ENCODE peak calls at places on chromosomes 12 and 14, in nine cellular contexts. One of them, this sample, is unnamed.

GRCh38 chr14:105860615-105861580 is 334.5 kb downstream of the TMEM121 start:
- DNase-seq in prostate gland: no peak
- DNase-seq in cardiac muscle cell: no peak
- DNase-seq in transverse colon: peak; percentile 14
- DNase-seq in naive thymus-derived CD4-positive, alpha-beta T cell: no peak
- DNase-seq in mucosa of descending colon: peak; percentile 30
- DNase-seq in PC-3: no peak
- DNase-seq in left ventricle myocardium inferior: peak; percentile 1
- DNase-seq in CD4-positive, CD25-positive, alpha-beta regulatory T cell: no peak
- DNase-seq in this sample: no peak

GRCh38 chr12:86551146-86551571 is 295.0 kb upstream of the MGAT4C start:
- DNase-seq in prostate gland: no peak
- DNase-seq in cardiac muscle cell: no peak
- DNase-seq in transverse colon: no peak
- DNase-seq in naive thymus-derived CD4-positive, alpha-beta T cell: no peak
- DNase-seq in mucosa of descending colon: no peak
- DNase-seq in PC-3: no peak
- DNase-seq in left ventricle myocardium inferior: peak; percentile 32
- DNase-seq in CD4-positive, CD25-positive, alpha-beta regulatory T cell: no peak
- DNase-seq in this sample: no peak

GRCh38 chr14:88785911-88786310 is 6.8 kb downstream of the EML5 start:
- DNase-seq in prostate gland: no peak
- DNase-seq in cardiac muscle cell: no peak
- DNase-seq in transverse colon: no peak
- DNase-seq in naive thymus-derived CD4-positive, alpha-beta T cell: no peak
- DNase-seq in mucosa of descending colon: no peak
- DNase-seq in PC-3: no peak
- DNase-seq in left ventricle myocardium inferior: no peak
- DNase-seq in CD4-positive, CD25-positive, alpha-beta regulatory T cell: no peak
- DNase-seq in this sample: no peak

GRCh38 chr12:52975820-52976573 is 27.1 kb downstream of the KRT18 start:
- DNase-seq in prostate gland: no peak
- DNase-seq in cardiac muscle cell: no peak
- DNase-seq in transverse colon: peak; percentile 67
- DNase-seq in naive thymus-derived CD4-positive, alpha-beta T cell: no peak
- DNase-seq in mucosa of descending colon: peak; percentile 82
- DNase-seq in PC-3: peak; percentile 67
- DNase-seq in left ventricle myocardium inferior: no peak
- DNase-seq in CD4-positive, CD25-positive, alpha-beta regulatory T cell: no peak
- DNase-seq in this sample: peak; percentile 76

GRCh38 chr12:115880238-115880637 is 397.3 kb downstream of the MED13L start:
- DNase-seq in prostate gland: no peak
- DNase-seq in cardiac muscle cell: no peak
- DNase-seq in transverse colon: no peak
- DNase-seq in naive thymus-derived CD4-positive, alpha-beta T cell: no peak
- DNase-seq in mucosa of descending colon: no peak
- DNase-seq in PC-3: peak; percentile 75
- DNase-seq in left ventricle myocardium inferior: no peak
- DNase-seq in CD4-positive, CD25-positive, alpha-beta regulatory T cell: no peak
- DNase-seq in this sample: no peak

GRCh38 chr14:72643317-72643801 is 250.5 kb downstream of the DPF3 start:
- DNase-seq in prostate gland: no peak
- DNase-seq in cardiac muscle cell: no peak
- DNase-seq in transverse colon: no peak
- DNase-seq in naive thymus-derived CD4-positive, alpha-beta T cell: no peak
- DNase-seq in mucosa of descending colon: no peak
- DNase-seq in PC-3: peak; percentile 98
- DNase-seq in left ventricle myocardium inferior: peak; percentile 29
- DNase-seq in CD4-positive, CD25-positive, alpha-beta regulatory T cell: no peak
- DNase-seq in this sample: peak; percentile 92

GRCh38 chr12:78403136-78403535 is 461.4 kb upstream of the SYT1 start:
- DNase-seq in prostate gland: no peak
- DNase-seq in cardiac muscle cell: no peak
- DNase-seq in transverse colon: no peak
- DNase-seq in naive thymus-derived CD4-positive, alpha-beta T cell: no peak
- DNase-seq in mucosa of descending colon: no peak
- DNase-seq in PC-3: peak; percentile 85
- DNase-seq in left ventricle myocardium inferior: no peak
- DNase-seq in CD4-positive, CD25-positive, alpha-beta regulatory T cell: no peak
- DNase-seq in this sample: peak; percentile 59

GRCh38 chr12:1836854-1837411 is 16.6 kb downstream of the LRTM2 start:
- DNase-seq in prostate gland: no peak
- DNase-seq in cardiac muscle cell: no peak
- DNase-seq in transverse colon: no peak
- DNase-seq in naive thymus-derived CD4-positive, alpha-beta T cell: no peak
- DNase-seq in mucosa of descending colon: no peak
- DNase-seq in PC-3: peak; percentile 17
- DNase-seq in left ventricle myocardium inferior: no peak
- DNase-seq in CD4-positive, CD25-positive, alpha-beta regulatory T cell: no peak
- DNase-seq in this sample: no peak

GRCh38 chr12:6863586-6864321 is 3.6 kb upstream of the TPI1 start:
- DNase-seq in prostate gland: no peak
- DNase-seq in cardiac muscle cell: no peak
- DNase-seq in transverse colon: no peak
- DNase-seq in naive thymus-derived CD4-positive, alpha-beta T cell: no peak
- DNase-seq in mucosa of descending colon: no peak
- DNase-seq in PC-3: no peak
- DNase-seq in left ventricle myocardium inferior: no peak
- DNase-seq in CD4-positive, CD25-positive, alpha-beta regulatory T cell: no peak
- DNase-seq in this sample: no peak

GRCh38 chr14:52355526-52355925 is 41.4 kb downstream of the PTGER2 start:
- DNase-seq in prostate gland: no peak
- DNase-seq in cardiac muscle cell: no peak
- DNase-seq in transverse colon: no peak
- DNase-seq in naive thymus-derived CD4-positive, alpha-beta T cell: no peak
- DNase-seq in mucosa of descending colon: no peak
- DNase-seq in PC-3: peak; percentile 26
- DNase-seq in left ventricle myocardium inferior: no peak
- DNase-seq in CD4-positive, CD25-positive, alpha-beta regulatory T cell: no peak
- DNase-seq in this sample: no peak

GRCh38 chr14:90303382-90303943 is 28.3 kb downstream of the NRDE2 start:
- DNase-seq in prostate gland: no peak
- DNase-seq in cardiac muscle cell: no peak
- DNase-seq in transverse colon: no peak
- DNase-seq in naive thymus-derived CD4-positive, alpha-beta T cell: no peak
- DNase-seq in mucosa of descending colon: no peak
- DNase-seq in PC-3: no peak
- DNase-seq in left ventricle myocardium inferior: no peak
- DNase-seq in CD4-positive, CD25-positive, alpha-beta regulatory T cell: no peak
- DNase-seq in this sample: no peak

GRCh38 chr14:89504602-89505320 is 87.7 kb upstream of the FOXN3 start:
- DNase-seq in prostate gland: no peak
- DNase-seq in cardiac muscle cell: no peak
- DNase-seq in transverse colon: no peak
- DNase-seq in naive thymus-derived CD4-positive, alpha-beta T cell: no peak
- DNase-seq in mucosa of descending colon: no peak
- DNase-seq in PC-3: peak; percentile 35
- DNase-seq in left ventricle myocardium inferior: no peak
- DNase-seq in CD4-positive, CD25-positive, alpha-beta regulatory T cell: no peak
- DNase-seq in this sample: no peak

GRCh38 chr14:77175843-77176242 is 5.8 kb upstream of the TMEM63C start:
- DNase-seq in prostate gland: no peak
- DNase-seq in cardiac muscle cell: no peak
- DNase-seq in transverse colon: no peak
- DNase-seq in naive thymus-derived CD4-positive, alpha-beta T cell: no peak
- DNase-seq in mucosa of descending colon: no peak
- DNase-seq in PC-3: no peak
- DNase-seq in left ventricle myocardium inferior: no peak
- DNase-seq in CD4-positive, CD25-positive, alpha-beta regulatory T cell: no peak
- DNase-seq in this sample: no peak

GRCh38 chr12:70258605-70259403 is 15.6 kb downstream of the CNOT2 start:
- DNase-seq in prostate gland: no peak
- DNase-seq in cardiac muscle cell: no peak
- DNase-seq in transverse colon: no peak
- DNase-seq in naive thymus-derived CD4-positive, alpha-beta T cell: no peak
- DNase-seq in mucosa of descending colon: no peak
- DNase-seq in PC-3: no peak
- DNase-seq in left ventricle myocardium inferior: no peak
- DNase-seq in CD4-positive, CD25-positive, alpha-beta regulatory T cell: no peak
- DNase-seq in this sample: no peak
- H3K4me1 ChIP-seq in prostate gland: no peaks in the 10 kb centered on the region
- H3K4me1 ChIP-seq in cardiac muscle cell: no peaks in the 10 kb centered on the region
- H3K4me1 ChIP-seq in transverse colon: peaks cover 21% of the 10 kb centered on the region
- H3K4me1 ChIP-seq in naive thymus-derived CD4-positive, alpha-beta T cell: peaks cover 31% of the 10 kb centered on the region
- H3K4me1 ChIP-seq in mucosa of descending colon: peaks cover 7% of the 10 kb centered on the region
- H3K4me1 ChIP-seq in PC-3: no peaks in the 10 kb centered on the region
- H3K4me1 ChIP-seq in left ventricle myocardium inferior: peaks cover 70% of the 10 kb centered on the region
- H3K4me1 ChIP-seq in CD4-positive, CD25-positive, alpha-beta regulatory T cell: peaks cover 11% of the 10 kb centered on the region
- H3K4me1 ChIP-seq in this sample: peaks cover 3% of the 10 kb centered on the region

DNA sequence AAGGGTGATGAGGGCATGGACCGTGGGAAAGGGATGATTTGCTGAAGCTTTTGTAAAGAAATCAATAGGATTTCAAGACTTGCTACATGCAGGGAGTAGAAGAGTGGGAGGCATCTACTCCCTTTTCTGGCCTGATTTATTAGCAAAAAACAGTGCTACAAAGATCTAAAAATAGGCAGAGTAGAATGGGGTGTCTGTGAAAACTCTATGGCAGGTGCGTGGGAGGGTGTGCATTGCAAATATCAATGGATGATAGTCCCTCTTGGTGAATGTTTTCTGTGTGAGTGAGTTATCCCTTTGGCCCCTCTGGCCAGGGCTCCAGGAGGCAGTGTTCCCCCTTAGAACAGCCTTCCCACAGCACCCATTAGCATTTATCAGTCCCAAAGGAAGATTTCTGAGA is 139.0 kb downstream of the SMOC1 start:
- DNase-seq in prostate gland: no peak
- DNase-seq in cardiac muscle cell: no peak
- DNase-seq in transverse colon: no peak
- DNase-seq in naive thymus-derived CD4-positive, alpha-beta T cell: no peak
- DNase-seq in mucosa of descending colon: no peak
- DNase-seq in PC-3: no peak
- DNase-seq in left ventricle myocardium inferior: no peak
- DNase-seq in CD4-positive, CD25-positive, alpha-beta regulatory T cell: no peak
- DNase-seq in this sample: no peak
- H3K36me3 ChIP-seq in prostate gland: no peaks in the 10 kb centered on the region
- H3K36me3 ChIP-seq in cardiac muscle cell: no peaks in the 10 kb centered on the region
- H3K36me3 ChIP-seq in transverse colon: no peaks in the 10 kb centered on the region
- H3K36me3 ChIP-seq in naive thymus-derived CD4-positive, alpha-beta T cell: no peaks in the 10 kb centered on the region
- H3K36me3 ChIP-seq in mucosa of descending colon: no peaks in the 10 kb centered on the region
- H3K36me3 ChIP-seq in PC-3: no peaks in the 10 kb centered on the region
- H3K36me3 ChIP-seq in left ventricle myocardium inferior: no peaks in the 10 kb centered on the region
- H3K36me3 ChIP-seq in CD4-positive, CD25-positive, alpha-beta regulatory T cell: no peaks in the 10 kb centered on the region
- H3K36me3 ChIP-seq in this sample: no peaks in the 10 kb centered on the region

GRCh38 chr14:93878871-93879270 is 48.3 kb upstream of the FAM181A start:
- DNase-seq in prostate gland: no peak
- DNase-seq in cardiac muscle cell: no peak
- DNase-seq in transverse colon: no peak
- DNase-seq in naive thymus-derived CD4-positive, alpha-beta T cell: no peak
- DNase-seq in mucosa of descending colon: no peak
- DNase-seq in PC-3: no peak
- DNase-seq in left ventricle myocardium inferior: no peak
- DNase-seq in CD4-positive, CD25-positive, alpha-beta regulatory T cell: no peak
- DNase-seq in this sample: no peak

GRCh38 chr14:93878251-93878650 is 48.9 kb upstream of the FAM181A start:
- DNase-seq in prostate gland: no peak
- DNase-seq in cardiac muscle cell: no peak
- DNase-seq in transverse colon: no peak
- DNase-seq in naive thymus-derived CD4-positive, alpha-beta T cell: no peak
- DNase-seq in mucosa of descending colon: no peak
- DNase-seq in PC-3: no peak
- DNase-seq in left ventricle myocardium inferior: no peak
- DNase-seq in CD4-positive, CD25-positive, alpha-beta regulatory T cell: no peak
- DNase-seq in this sample: no peak

GRCh38 chr14:93884950-93885349 is 42.2 kb upstream of the FAM181A start:
- DNase-seq in prostate gland: no peak
- DNase-seq in cardiac muscle cell: no peak
- DNase-seq in transverse colon: no peak
- DNase-seq in naive thymus-derived CD4-positive, alpha-beta T cell: no peak
- DNase-seq in mucosa of descending colon: no peak
- DNase-seq in PC-3: no peak
- DNase-seq in left ventricle myocardium inferior: no peak
- DNase-seq in CD4-positive, CD25-positive, alpha-beta regulatory T cell: no peak
- DNase-seq in this sample: no peak

GRCh38 chr14:93880025-93880820 is 46.9 kb upstream of the FAM181A start:
- DNase-seq in prostate gland: no peak
- DNase-seq in cardiac muscle cell: no peak
- DNase-seq in transverse colon: no peak
- DNase-seq in naive thymus-derived CD4-positive, alpha-beta T cell: no peak
- DNase-seq in mucosa of descending colon: no peak
- DNase-seq in PC-3: no peak
- DNase-seq in left ventricle myocardium inferior: no peak
- DNase-seq in CD4-positive, CD25-positive, alpha-beta regulatory T cell: no peak
- DNase-seq in this sample: no peak

DNA sequence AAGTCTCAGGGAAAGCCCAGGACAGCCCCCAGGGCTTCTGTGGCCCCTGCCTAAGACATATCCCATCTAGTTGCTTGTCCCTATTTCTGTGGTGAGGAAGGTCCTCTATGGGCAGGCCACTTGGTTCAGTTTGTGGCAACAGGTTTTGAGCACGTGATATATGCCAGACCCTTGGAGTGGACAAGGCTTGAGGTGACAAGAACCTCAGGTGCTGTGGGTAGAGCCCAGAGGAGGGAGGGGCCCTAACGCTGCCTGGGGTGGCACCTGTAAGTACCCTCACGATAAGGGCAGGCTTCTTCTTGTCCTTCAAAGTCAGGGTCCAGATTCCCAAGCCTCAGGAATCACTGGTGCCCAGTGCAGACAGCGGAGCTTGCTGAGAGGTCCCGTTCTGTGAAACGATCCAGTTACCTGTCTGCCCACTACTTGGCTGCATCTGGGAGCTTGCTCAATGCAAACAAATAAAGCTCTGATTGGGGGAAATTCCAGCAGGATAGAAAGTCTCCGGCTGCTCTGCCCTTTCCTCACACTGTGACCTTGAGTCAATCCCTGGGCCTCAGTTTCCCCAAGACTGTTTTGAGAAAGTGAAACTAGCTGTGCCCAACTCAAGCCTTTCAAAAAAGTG is 47.7 kb upstream of the FAM181A start:
- DNase-seq in prostate gland: no peak
- DNase-seq in cardiac muscle cell: no peak
- DNase-seq in transverse colon: no peak
- DNase-seq in naive thymus-derived CD4-positive, alpha-beta T cell: no peak
- DNase-seq in mucosa of descending colon: no peak
- DNase-seq in PC-3: no peak
- DNase-seq in left ventricle myocardium inferior: no peak
- DNase-seq in CD4-positive, CD25-positive, alpha-beta regulatory T cell: no peak
- DNase-seq in this sample: no peak
- H3K4me3 ChIP-seq in prostate gland: no peak overlapping the region
- H3K4me3 ChIP-seq in cardiac muscle cell: no peak overlapping the region
- H3K4me3 ChIP-seq in transverse colon: no peak overlapping the region
- H3K4me3 ChIP-seq in naive thymus-derived CD4-positive, alpha-beta T cell: no peak overlapping the region
- H3K4me3 ChIP-seq in mucosa of descending colon: no peak overlapping the region
- H3K4me3 ChIP-seq in PC-3: no peak overlapping the region
- H3K4me3 ChIP-seq in left ventricle myocardium inferior: peak overlapping the region; percentile 18
- H3K4me3 ChIP-seq in CD4-positive, CD25-positive, alpha-beta regulatory T cell: no peak overlapping the region
- H3K4me3 ChIP-seq in this sample: no peak overlapping the region

GRCh38 chr12:122216445-122216844 is 9.4 kb downstream of the DIABLO start:
- DNase-seq in prostate gland: no peak
- DNase-seq in cardiac muscle cell: no peak
- DNase-seq in transverse colon: no peak
- DNase-seq in naive thymus-derived CD4-positive, alpha-beta T cell: no peak
- DNase-seq in mucosa of descending colon: no peak
- DNase-seq in PC-3: no peak
- DNase-seq in left ventricle myocardium inferior: no peak
- DNase-seq in CD4-positive, CD25-positive, alpha-beta regulatory T cell: no peak
- DNase-seq in this sample: no peak

DNA sequence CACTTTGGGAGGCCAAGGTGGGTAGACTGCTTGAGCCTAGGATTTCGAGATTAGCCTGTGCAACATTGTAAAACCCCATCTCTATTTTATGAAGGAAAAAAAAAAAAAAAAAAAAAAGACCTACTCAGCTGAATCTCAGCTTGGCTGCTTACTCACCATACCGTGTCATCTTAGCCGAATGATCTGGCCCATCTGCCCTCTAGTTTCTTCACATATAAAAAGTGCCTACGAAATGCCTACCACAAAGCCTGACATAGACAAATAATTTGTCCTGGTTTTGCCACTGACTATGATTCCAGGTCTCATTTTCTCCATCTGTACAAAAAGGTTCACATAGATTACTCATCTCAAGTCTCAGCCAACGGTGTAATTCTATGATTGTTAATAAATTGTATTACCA is 10.1 kb downstream of the DIABLO start:
- DNase-seq in prostate gland: no peak
- DNase-seq in cardiac muscle cell: no peak
- DNase-seq in transverse colon: no peak
- DNase-seq in naive thymus-derived CD4-positive, alpha-beta T cell: no peak
- DNase-seq in mucosa of descending colon: no peak
- DNase-seq in PC-3: no peak
- DNase-seq in left ventricle myocardium inferior: no peak
- DNase-seq in CD4-positive, CD25-positive, alpha-beta regulatory T cell: no peak
- DNase-seq in this sample: no peak
- H3K4me1 ChIP-seq in prostate gland: no peaks in the 10 kb centered on the region
- H3K4me1 ChIP-seq in cardiac muscle cell: no peaks in the 10 kb centered on the region
- H3K4me1 ChIP-seq in transverse colon: no peaks in the 10 kb centered on the region
- H3K4me1 ChIP-seq in naive thymus-derived CD4-positive, alpha-beta T cell: no peaks in the 10 kb centered on the region
- H3K4me1 ChIP-seq in mucosa of descending colon: no peaks in the 10 kb centered on the region
- H3K4me1 ChIP-seq in PC-3: no peaks in the 10 kb centered on the region
- H3K4me1 ChIP-seq in left ventricle myocardium inferior: no peaks in the 10 kb centered on the region
- H3K4me1 ChIP-seq in CD4-positive, CD25-positive, alpha-beta regulatory T cell: no peaks in the 10 kb centered on the region
- H3K4me1 ChIP-seq in this sample: no peaks in the 10 kb centered on the region

This sample was measured in SJSA1.